ENCODE peak calls at places on chromosomes 3 and 15, in seven cellular contexts. J, W, Q, H, I, D and X are unnamed samples.

GRCh38 chr3:129052675-129053074 is 7.9 kb upstream of the GP9 start:
- DNase-seq in W (no peak), Q (peak; percentile 19), I (no peak), H (no peak), J (no peak), D (peak; percentile 48), X (no peak)

GRCh38 chr3:30289324-30289723 is 317.1 kb upstream of the TGFBR2 start:
- DNase-seq in Q (peak; percentile 91), H (no peak), W (no peak), J (no peak), I (no peak), D (peak; percentile 31), X (no peak)

GRCh38 chr3:172939651-172940293 is 189.2 kb downstream of the ECT2 start:
- DNase-seq in J (no peak), I (no peak), D (peak; percentile 41), Q (no peak), W (no peak), H (no peak), X (no peak)

GRCh38 chr3:141104151-141104741 is 53.1 kb downstream of the SPSB4 start:
- DNase-seq in J (no peak), I (peak; percentile 82), Q (no peak), H (no peak), W (no peak), D (no peak), X (no peak)

GRCh38 chr15:35289029-35289617 is 204.0 kb upstream of the NANOGP8 start:
- DNase-seq in I (peak; percentile 12), W (no peak), D (peak; percentile 83), J (no peak), H (peak; percentile 81), Q (peak; percentile 64), X (no peak)

GRCh38 chr15:84570164-84570692 is 30.6 kb upstream of the ZSCAN2 start:
- DNase-seq in D (peak; percentile 54), J (peak; percentile 37), H (no peak), Q (peak; percentile 53), W (peak; percentile 29), I (peak; percentile 32), X (no peak)

GRCh38 chr15:73331991-73332925 is 36.5 kb downstream of the HCN4 start:
- DNase-seq in H (no peak), I (no peak), W (no peak), D (no peak), J (no peak), Q (peak; percentile 62), X (no peak)

GRCh38 chr3:184932777-184933176 is 120.8 kb downstream of the VPS8 start:
- DNase-seq in W (no peak), I (no peak), H (no peak), D (no peak), Q (no peak), J (no peak), X (no peak)

GRCh38 chr3:72591522-72592421 is 256.5 kb downstream of the SHQ1 start:
- DNase-seq in J (no peak), W (no peak), Q (peak; percentile 87), H (peak; percentile 69), I (no peak), D (peak; percentile 80), X (peak; percentile 36)

GRCh38 chr3:193665370-193665989 is 72.5 kb downstream of the OPA1 start:
- DNase-seq in D (peak; percentile 65), Q (peak; percentile 36), W (no peak), J (no peak), H (peak; percentile 54), I (no peak), X (peak; percentile 8)

GRCh38 chr15:85750319-85750806 is 44.4 kb downstream of the KLHL25 start:
- DNase-seq in D (peak; percentile 89), J (no peak), Q (no peak), H (peak; percentile 8), W (no peak), I (no peak), X (peak; percentile 54)

GRCh38 chr3:120289636-120290035 is 4.6 kb upstream of the GPR156 start:
- DNase-seq in H (no peak), J (no peak), Q (no peak), W (no peak), I (no peak), D (no peak), X (no peak)

GRCh38 chr3:110378481-110378880 is 693.1 kb upstream of the NECTIN3 start:
- DNase-seq in H (peak; percentile 55), W (no peak), Q (no peak), J (no peak), I (no peak), D (peak; percentile 19), X (no peak)

GRCh38 chr3:163490119-163490518 is 1588.2 kb downstream of the SI start:
- DNase-seq in H (no peak), D (peak; percentile 42), Q (peak; percentile 23), J (no peak), W (no peak), I (peak; percentile 80), X (peak; percentile 7)

GRCh38 chr3:77489216-77489615 is 449.3 kb downstream of the ROBO2 start:
- DNase-seq in D (no peak), I (no peak), W (no peak), Q (no peak), J (no peak), H (no peak), X (no peak)

GRCh38 chr3:141471160-141471559 is 15.7 kb upstream of the RASA2 start:
- DNase-seq in D (no peak), Q (no peak), I (no peak), W (no peak), H (peak; percentile 88), J (no peak), X (no peak)

GRCh38 chr15:59991919-59992318 is 12.2 kb upstream of the FOXB1 start:
- DNase-seq in I (no peak), H (no peak), W (no peak), D (no peak), J (no peak), Q (no peak), X (no peak)

GRCh38 chr3:18295171-18295920 is 129.8 kb downstream of the SATB1 start:
- DNase-seq in I (peak; percentile 65), H (peak; percentile 46), J (no peak), W (no peak), D (peak; percentile 55), Q (peak; percentile 65), X (peak; percentile 10)

GRCh38 chr15:93296786-93297500 is 207.9 kb upstream of the RGMA start:
- DNase-seq in Q (no peak), J (no peak), D (no peak), I (no peak), W (no peak), H (no peak), X (no peak)

GRCh38 chr3:132570011-132570410 is 27.1 kb upstream of the ACKR4 start:
- DNase-seq in I (no peak), W (no peak), Q (no peak), D (no peak), J (no peak), H (no peak), X (no peak)

GRCh38 chr3:33808559-33808958 is 10.1 kb downstream of the PDCD6IP start:
- DNase-seq in Q (no peak), J (no peak), W (no peak), I (no peak), H (peak; percentile 49), D (no peak), X (no peak)

DNA sequence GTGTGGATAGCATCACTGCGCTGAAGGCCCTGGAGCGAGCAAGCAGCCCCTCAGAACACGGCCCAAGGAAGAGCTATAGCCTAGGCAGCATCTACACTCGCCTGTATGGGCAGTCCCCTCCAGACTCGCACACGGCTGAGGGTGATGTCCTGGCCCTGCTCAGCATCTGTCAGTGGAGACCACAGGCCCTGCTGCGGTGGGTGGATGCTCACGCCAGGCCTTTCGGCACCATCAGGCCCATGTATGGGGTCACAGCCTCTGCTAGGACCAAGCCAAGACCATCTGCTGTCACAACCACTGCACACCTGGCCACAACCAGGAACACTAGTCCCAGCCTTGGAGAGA is 20.5 kb downstream of the ATRIP start:
- DNase-seq in Q (no peak), I (no peak), W (no peak), H (no peak), D (no peak), J (no peak), X (no peak)
- H3K4me3 ChIP-seq in Q (peak overlapping the region; percentile 70), I (no peak overlapping the region), W (peak overlapping the region; percentile 68), H (no peak overlapping the region), D (peak overlapping the region; percentile 53), J (peak overlapping the region; percentile 71), X (peak overlapping the region; percentile 53)

GRCh38 chr15:100929641-100930042 is 10.5 kb downstream of the LRRK1 start:
- DNase-seq in J (no peak), Q (no peak), D (no peak), H (no peak), W (no peak), I (peak; percentile 71), X (no peak)

GRCh38 chr15:100932676-100933348 is 13.7 kb downstream of the LRRK1 start:
- DNase-seq in W (no peak), I (no peak), D (no peak), Q (no peak), J (no peak), H (no peak), X (no peak)

GRCh38 chr15:100928632-100929280 is 9.6 kb downstream of the LRRK1 start:
- DNase-seq in Q (no peak), D (no peak), W (no peak), J (no peak), I (no peak), H (no peak), X (no peak)

GRCh38 chr15:100930306-100930848 is 11.2 kb downstream of the LRRK1 start:
- DNase-seq in I (no peak), Q (no peak), H (no peak), D (no peak), W (no peak), J (no peak), X (no peak)

GRCh38 chr15:100931143-100931890 is 12.2 kb downstream of the LRRK1 start:
- DNase-seq in I (no peak), W (no peak), Q (no peak), J (no peak), D (no peak), H (no peak), X (no peak)
- H3K4me3 ChIP-seq in I (no peak overlapping the region), W (no peak overlapping the region), Q (no peak overlapping the region), J (no peak overlapping the region), D (no peak overlapping the region), H (no peak overlapping the region), X (no peak overlapping the region)

GRCh38 chr15:65044724-65045481 is at the start of gene SLC51B:
- DNase-seq in H (no peak), Q (peak; percentile 99), J (no peak), W (no peak), D (no peak), I (peak; percentile 39), X (no peak)
- H3K4me3 ChIP-seq in H (no peak within 1 kb of the TSS), Q (peak within 1 kb of the TSS; percentile 49), J (no peak within 1 kb of the TSS), W (no peak within 1 kb of the TSS), D (no peak within 1 kb of the TSS), I (no peak within 1 kb of the TSS), X (no peak within 1 kb of the TSS)

GRCh38 chr3:38168151-38168987 is 3.0 kb downstream of the OXSR1 start:
- DNase-seq in H (peak; percentile 67), I (no peak), J (no peak), W (no peak), Q (no peak), D (peak; percentile 44), X (peak; percentile 40)
- H3K4me3 ChIP-seq in H (peak overlapping the region; percentile 32), I (no peak overlapping the region), J (no peak overlapping the region), W (no peak overlapping the region), Q (no peak overlapping the region), D (no peak overlapping the region), X (peak overlapping the region; percentile 21)

GRCh38 chr3:170585008-170585936 is 603 bp downstream of the SLC7A14 start:
- DNase-seq in Q (no peak), H (peak; percentile 11), J (no peak), I (peak; percentile 28), D (no peak), W (no peak), X (no peak)
- H3K4me3 ChIP-seq in Q (peak overlapping the region; percentile 25), H (peak overlapping the region; percentile 37), J (no peak overlapping the region), I (peak overlapping the region; percentile 75), D (peak overlapping the region; percentile 26), W (no peak overlapping the region), X (peak overlapping the region; percentile 51)

GRCh38 chr3:63975705-63976104 is 47.6 kb downstream of the PSMD6 start:
- DNase-seq in J (no peak), I (no peak), D (peak; percentile 68), Q (no peak), W (no peak), H (no peak), X (peak; percentile 87)
- H3K4me3 ChIP-seq in J (no peak overlapping the region), I (no peak overlapping the region), D (no peak overlapping the region), Q (no peak overlapping the region), W (peak overlapping the region; percentile 9), H (no peak overlapping the region), X (no peak overlapping the region)